ENCODE peak calls at places on chromosome 19, in eight cellular contexts. G is A549; J is activated CD4-positive, alpha-beta T cell treated with anti-CD3 and anti-CD28 coated beads, Interleukin-2, amount 10 ng/mL, durations not matched to agents 7 days and 5 days; L is ascending aorta; E is iris pigment epithelial cell; K is H9; M is stimulated activated CD4-positive, alpha-beta T cell treated with anti-CD3 and anti-CD28 coated beads, Interleukin-12 subunit alpha, Interleukin-12 subunit beta, amount 100 ng/mL, for 4 hours; P is activated CD4-positive, CD25-positive, alpha-beta regulatory T cell. D is an unnamed sample.

GRCh38 chr19:539429-540030 is 4.3 kb upstream of the GZMM start:
- DNase-seq in G (no peak), J (no peak), L (no peak), E (no peak), K (peak; percentile 23), M (no peak), P (no peak), D (no peak)

GRCh38 chr19:5308471-5309437 is 31.9 kb downstream of the PTPRS start:
- DNase-seq in G (no peak), J (no peak), L (peak; percentile 47), E (peak; percentile 90), K (no peak), M (no peak), P (no peak), D (no peak)

GRCh38 chr19:8085606-8086464 is 33.3 kb downstream of the CCL25 start:
- DNase-seq in G (peak; percentile 61), J (no peak), L (no peak), E (no peak), K (no peak), M (no peak), P (no peak), D (no peak)

GRCh38 chr19:47663911-47664771 is 49.1 kb upstream of the EHD2 start:
- DNase-seq in G (peak; percentile 77), J (no peak), L (peak; percentile 73), E (peak; percentile 100), K (no peak), M (no peak), P (no peak), D (peak; percentile 28)

GRCh38 chr19:35451278-35452096 is 3.4 kb downstream of the FFAR2 start:
- DNase-seq in G (no peak), J (peak; percentile 30), L (no peak), E (no peak), K (no peak), M (no peak), P (no peak), D (no peak)

GRCh38 chr19:49413348-49413747 is 9.9 kb downstream of the PTH2 start:
- DNase-seq in G (no peak), J (no peak), L (no peak), E (no peak), K (no peak), M (no peak), P (no peak), D (no peak)

GRCh38 chr19:40598918-40599307 is 2.3 kb upstream of the LTBP4 start:
- DNase-seq in G (no peak), J (no peak), L (no peak), E (no peak), K (no peak), M (no peak), P (no peak), D (no peak)

GRCh38 chr19:45767881-45768643 is 990 bp downstream of the SIX5 start:
- DNase-seq in G (peak; percentile 89), J (no peak), L (no peak), E (peak; percentile 86), K (peak; percentile 71), M (no peak), P (no peak), D (no peak)

GRCh38 chr19:7629347-7630054 is at the start of the genes PET100 and XAB2:
- DNase-seq in G (peak; percentile 98), J (peak; percentile 98), L (peak; percentile 95), E (peak; percentile 99), K (peak; percentile 98), M (peak; percentile 85), P (peak; percentile 85), D (peak; percentile 99)

GRCh38 chr19:4376991-4377781 is 23.2 kb downstream of the SH3GL1 start:
- DNase-seq in G (no peak), J (no peak), L (no peak), E (no peak), K (no peak), M (no peak), P (no peak), D (no peak)

GRCh38 chr19:51458051-51458645 is at the start of gene SIGLEC8:
- DNase-seq in G (no peak), J (no peak), L (no peak), E (no peak), K (no peak), M (no peak), P (no peak), D (no peak)

GRCh38 chr19:51948979-51949378 is 21.7 kb downstream of the ZNF613 start:
- DNase-seq in G (no peak), J (no peak), L (no peak), E (peak; percentile 68), K (no peak), M (no peak), P (no peak), D (no peak)

GRCh38 chr19:12952488-12953455 is 4.3 kb downstream of the GADD45GIP1 start:
- DNase-seq in G (no peak), J (no peak), L (no peak), E (peak; percentile 79), K (no peak), M (no peak), P (no peak), D (no peak)

GRCh38 chr19:2081873-2082810 is 14.0 kb downstream of the MOB3A start:
- DNase-seq in G (no peak), J (peak; percentile 66), L (no peak), E (no peak), K (no peak), M (no peak), P (no peak), D (no peak)

GRCh38 chr19:55467236-55468053 is 2.9 kb upstream of the C19orf85 start:
- DNase-seq in G (peak; percentile 48), J (peak; percentile 65), L (no peak), E (peak; percentile 64), K (peak; percentile 67), M (peak; percentile 74), P (peak; percentile 60), D (peak; percentile 8)